ENCODE peak calls at places on chromosome 3, in eight cellular contexts. V is kidney, L is ovary, J is cardiac muscle cell, I is breast epithelium, M is hepatocyte, B is psoas muscle, E is uterus. D is an unnamed sample. For H3K4me1, the result is how much of the 10 kb centered on the place peaks cover.

GRCh38 chr3:4888913-4889846 is 90.1 kb upstream of the BHLHE40 start:
- DNase-seq in E (no peak), B (no peak), M (no peak), V (no peak), L (no peak), J (no peak), I (no peak), D (no peak)

GRCh38 chr3:34070831-34071230 is 272.4 kb downstream of the PDCD6IP start:
- DNase-seq in J (no peak), L (no peak), I (no peak), E (no peak), B (no peak), V (no peak), M (no peak), D (no peak)

GRCh38 chr3:42683875-42684593 is 1.3 kb upstream of the KLHL40 start:
- DNase-seq in V (peak), L (peak), I (no peak), B (peak), M (peak), J (peak), E (peak), D (peak)

GRCh38 chr3:50625879-50626182 is 8.9 kb downstream of the MAPKAPK3 start:
- DNase-seq in E (no peak), I (no peak), J (no peak), L (no peak), M (no peak), V (no peak), B (peak), D (no peak)

GRCh38 chr3:172511783-172512357 is 11.4 kb downstream of the TNFSF10 start:
- DNase-seq in V (no peak), L (no peak), E (no peak), B (no peak), I (no peak), J (no peak), M (no peak), D (no peak)

GRCh38 chr3:131421957-131422498 is 40.5 kb downstream of the NUDT16 start:
- DNase-seq in J (peak), B (no peak), M (no peak), L (no peak), E (no peak), I (no peak), V (no peak), D (no peak)

GRCh38 chr3:440826-441225 is 244.3 kb downstream of the CHL1 start:
- DNase-seq in E (no peak), J (no peak), L (no peak), M (no peak), B (no peak), V (no peak), I (no peak), D (no peak)

GRCh38 chr3:87200059-87200458 is 27.1 kb upstream of the CHMP2B start:
- DNase-seq in I (no peak), J (no peak), V (no peak), B (no peak), E (no peak), M (no peak), L (no peak), D (no peak)

GRCh38 chr3:89380006-89380405 is 272.6 kb downstream of the EPHA3 start:
- DNase-seq in L (no peak), V (no peak), J (peak), B (no peak), M (no peak), E (no peak), I (no peak), D (peak)

GRCh38 chr3:24494616-24495333 is at the start of gene THRB:
- DNase-seq in J (peak), L (peak), M (peak), B (peak), I (peak), V (peak), E (peak), D (peak)

GRCh38 chr3:99504258-99504657 is 134.1 kb upstream of the COL8A1 start:
- DNase-seq in V (no peak), I (no peak), L (no peak), E (no peak), J (no peak), M (no peak), B (no peak), D (no peak)

GRCh38 chr3:172138031-172138538 is 98.7 kb downstream of the FNDC3B start:
- DNase-seq in E (no peak), M (no peak), I (no peak), B (no peak), L (no peak), J (peak), V (no peak), D (no peak)

GRCh38 chr3:99186016-99186415 is 284.5 kb upstream of the DCBLD2 start:
- DNase-seq in B (no peak), V (peak), J (no peak), L (no peak), M (no peak), E (no peak), I (no peak), D (no peak)

GRCh38 chr3:46935168-46935858 is 41.2 kb downstream of the CCDC12 start:
- DNase-seq in J (peak), L (peak), B (peak), I (peak), E (peak), M (peak), V (peak), D (peak)

GRCh38 chr3:76410762-76411281 is 625.5 kb upstream of the ZNF717 start:
- DNase-seq in I (no peak), B (no peak), L (no peak), V (no peak), E (no peak), J (no peak), M (no peak), D (peak)

GRCh38 chr3:117629505-117629904 is 919.9 kb downstream of the TUSC7 start:
- DNase-seq in V (no peak), B (no peak), E (no peak), M (no peak), I (no peak), L (no peak), J (no peak), D (no peak)

GRCh38 chr3:30511524-30512278 is 94.7 kb upstream of the TGFBR2 start:
- DNase-seq in I (no peak), J (peak), B (peak), E (peak), V (peak), M (peak), L (no peak), D (peak)

GRCh38 chr3:137171834-137172603 is 214.2 kb downstream of the IL20RB start:
- DNase-seq in E (no peak), V (no peak), I (no peak), B (no peak), M (no peak), J (no peak), L (no peak), D (no peak)

GRCh38 chr3:106247902-106248684 is 379.3 kb upstream of the CBLB start:
- DNase-seq in V (no peak), M (no peak), E (no peak), J (no peak), I (no peak), L (no peak), B (no peak), D (peak)

GRCh38 chr3:94069242-94069813 is 6.5 kb downstream of the NSUN3 start:
- DNase-seq in E (no peak), V (no peak), L (no peak), M (no peak), I (no peak), J (peak), B (no peak), D (peak)

GRCh38 chr3:33299395-33300081 is 22.3 kb downstream of the FBXL2 start:
- DNase-seq in I (no peak), E (no peak), M (no peak), V (no peak), B (no peak), J (peak), L (no peak), D (peak)

GRCh38 chr3:168121175-168121853 is 25.6 kb upstream of the GOLIM4 start:
- DNase-seq in E (no peak), V (no peak), I (peak), J (peak), M (no peak), L (no peak), B (peak), D (peak)

GRCh38 chr3:172218350-172219323 is 179.3 kb downstream of the FNDC3B start:
- DNase-seq in M (no peak), L (no peak), B (no peak), I (no peak), E (no peak), J (no peak), V (no peak), D (peak)

GRCh38 chr3:129271674-129272073 is 7.0 kb upstream of the HMCES start:
- DNase-seq in J (no peak), I (no peak), L (peak), B (no peak), M (no peak), V (no peak), E (no peak), D (no peak)

GRCh38 chr3:66415867-66416428 is 84.9 kb downstream of the LRIG1 start:
- DNase-seq in I (no peak), L (no peak), V (no peak), E (no peak), B (no peak), M (no peak), J (no peak), D (no peak)

DNA sequence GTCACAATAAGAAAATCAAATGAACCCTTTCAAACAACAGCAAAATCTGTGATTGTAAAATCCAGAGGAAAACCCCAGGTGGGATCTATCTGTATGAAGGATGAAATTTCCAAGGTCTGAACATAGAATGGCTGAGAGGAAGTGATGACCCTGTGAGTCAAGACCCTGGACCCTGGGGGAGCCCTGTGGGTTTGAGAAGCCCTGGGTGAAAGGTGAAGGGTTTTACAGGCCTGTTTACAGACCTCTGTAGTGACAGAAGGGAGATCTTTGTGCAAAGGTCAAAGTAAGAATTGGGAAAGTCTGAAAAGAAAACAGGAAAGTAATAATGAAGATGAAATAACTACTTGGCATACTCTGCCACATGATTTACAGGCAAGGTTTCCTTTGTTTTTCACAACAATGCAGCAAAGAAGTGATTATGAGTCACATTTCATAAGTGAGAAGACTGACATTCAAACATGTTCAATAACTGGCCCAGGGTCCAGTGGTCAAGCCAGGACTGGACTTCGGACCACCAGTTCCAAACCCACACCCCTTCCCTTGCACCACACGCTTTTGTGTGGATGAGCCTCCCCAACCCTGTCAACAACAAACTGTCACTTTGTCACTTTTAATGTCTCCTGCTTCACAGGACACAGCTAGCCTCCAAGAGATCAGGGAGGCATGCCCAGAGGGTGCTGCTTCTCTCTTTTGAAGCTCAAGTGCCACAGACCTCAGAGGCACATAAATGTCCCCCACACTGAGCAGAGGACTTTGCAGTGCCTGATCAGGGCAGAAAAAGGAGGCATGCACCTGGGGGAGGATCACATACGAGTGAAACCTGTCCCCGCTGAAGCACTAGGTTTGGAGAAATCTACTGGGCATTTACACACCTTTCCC is 21.5 kb downstream of the CD86 start:
- DNase-seq in J (no peak), L (no peak), M (no peak), V (no peak), B (no peak), I (no peak), E (no peak), D (no peak)
- H3K4me1 ChIP-seq in J (under half), L (under half), M (under half), V (under half), B (under half), I (under half), E (under half), D (under half)

GRCh38 chr3:119809249-119810017 is 27.5 kb downstream of the NR1I2 start:
- DNase-seq in B (no peak), V (no peak), E (no peak), L (peak), I (no peak), M (no peak), J (no peak), D (no peak)
- H3K4me3 ChIP-seq in B (peak), V (peak), E (peak), L (peak), I (peak), M (no peak), J (peak), D (peak)

GRCh38 chr3:37456791-37457190 is 282.4 kb upstream of the LRRFIP2 start:
- DNase-seq in I (no peak), E (no peak), M (no peak), V (no peak), J (no peak), B (no peak), L (no peak), D (no peak)

GRCh38 chr3:37453393-37454391 is 279.3 kb upstream of the LRRFIP2 start:
- DNase-seq in J (peak), B (peak), M (peak), V (peak), L (peak), I (peak), E (peak), D (no peak)

GRCh38 chr3:37457392-37458065 is 283.1 kb upstream of the LRRFIP2 start:
- DNase-seq in E (no peak), B (no peak), I (no peak), V (no peak), L (no peak), M (no peak), J (peak), D (peak)

GRCh38 chr3:37458162-37458895 is 283.9 kb upstream of the LRRFIP2 start:
- DNase-seq in E (peak), L (peak), M (peak), V (peak), J (peak), I (no peak), B (peak), D (no peak)

GRCh38 chr3:37456270-37456708 is 281.9 kb upstream of the LRRFIP2 start:
- DNase-seq in L (peak), M (no peak), B (peak), V (peak), E (peak), J (peak), I (no peak), D (no peak)
- H3K4me1 ChIP-seq in L (under half), M (under half), B (half or more), V (under half), E (under half), J (under half), I (under half), D (under half)

DNA sequence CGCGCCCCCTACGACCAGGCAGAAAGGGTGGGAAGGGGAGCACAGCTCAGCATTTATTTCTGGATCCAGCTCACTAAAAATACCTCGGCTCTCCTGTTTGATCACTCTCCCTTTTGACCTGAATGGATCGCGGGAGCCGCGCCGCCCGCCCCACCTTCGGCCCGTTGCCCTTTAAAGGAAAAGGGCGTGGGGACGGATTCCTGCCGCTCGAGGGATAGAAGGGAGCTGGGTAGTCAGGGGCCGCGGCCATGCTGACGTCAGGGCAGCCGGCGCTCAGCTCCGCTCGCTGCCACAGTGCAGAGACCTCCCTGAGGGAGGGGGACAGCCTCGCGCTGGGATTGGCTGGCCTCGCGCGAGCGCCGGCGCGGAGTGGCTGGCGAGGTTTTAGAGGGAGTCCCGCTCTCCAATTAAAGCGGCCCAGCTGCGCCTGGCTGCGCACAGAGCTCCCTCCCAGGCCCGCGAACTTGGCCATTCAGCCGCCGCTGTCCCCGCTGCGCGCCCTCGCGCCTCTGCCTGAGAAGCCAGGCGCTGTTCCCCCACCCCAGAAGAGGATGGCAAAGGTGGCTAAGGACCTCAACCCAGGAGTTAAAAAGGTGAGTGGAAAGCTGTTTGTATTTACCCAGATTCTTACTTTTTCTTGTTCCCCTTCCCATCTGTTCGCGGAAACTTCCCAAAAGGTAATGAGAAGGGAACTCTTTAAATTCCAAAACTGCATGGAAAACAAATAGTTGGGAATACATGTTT is at the start of gene LMCD1:
- DNase-seq in V (peak), I (peak), E (peak), J (peak), B (peak), L (peak), M (peak), D (peak)
- H3K4me3 ChIP-seq in V (peak), I (peak), E (peak), J (peak), B (peak), L (peak), M (peak), D (peak)

GRCh38 chr3:165217739-165218138 is 21.6 kb upstream of the SLITRK3 start:
- DNase-seq in V (no peak), M (no peak), E (no peak), L (no peak), B (no peak), I (no peak), J (no peak), D (no peak)
- H3K4me1 ChIP-seq in V (under half), M (under half), E (under half), L (under half), B (under half), I (under half), J (under half), D (under half)

GRCh38 chr3:64361962-64362735 is 136.9 kb upstream of the PRICKLE2 start:
- DNase-seq in V (no peak), B (no peak), L (no peak), J (peak), E (no peak), I (no peak), M (no peak), D (no peak)

GRCh38 chr3:64359735-64360134 is 134.5 kb upstream of the PRICKLE2 start:
- DNase-seq in M (no peak), E (no peak), L (no peak), J (no peak), V (no peak), I (no peak), B (no peak), D (no peak)

GRCh38 chr3:64365877-64366276 is 140.6 kb upstream of the PRICKLE2 start:
- DNase-seq in L (no peak), E (no peak), B (no peak), I (no peak), V (no peak), J (no peak), M (no peak), D (no peak)

GRCh38 chr3:64360261-64360660 is 135.0 kb upstream of the PRICKLE2 start:
- DNase-seq in B (no peak), V (no peak), I (no peak), J (no peak), E (no peak), M (no peak), L (no peak), D (no peak)

DNA sequence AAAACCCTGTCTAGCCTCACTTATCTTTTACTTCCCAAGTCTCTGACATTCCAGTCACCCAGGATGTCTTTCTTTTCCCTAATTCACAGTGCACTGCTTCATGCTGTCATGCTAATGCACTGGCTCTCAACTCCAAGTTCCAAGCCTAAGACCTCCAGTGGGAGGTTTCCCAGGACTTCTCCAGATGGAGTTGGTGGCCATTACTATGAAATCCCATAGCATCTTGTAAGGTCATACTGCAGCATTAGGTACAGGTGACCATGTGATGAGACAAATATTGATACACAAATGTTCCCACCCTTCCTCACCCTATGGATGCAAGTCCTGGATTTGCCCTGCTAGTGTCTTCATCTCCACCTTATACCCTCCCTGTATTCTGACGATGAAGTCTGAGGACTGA is 138.6 kb upstream of the PRICKLE2 start:
- DNase-seq in E (no peak), V (no peak), L (no peak), I (no peak), M (no peak), J (no peak), B (no peak), D (no peak)
- H3K4me3 ChIP-seq in E (no peak), V (no peak), L (no peak), I (no peak), M (no peak), J (no peak), B (no peak), D (no peak)

GRCh38 chr3:127746400-127747057 is 73.8 kb downstream of the ABTB1 start:
- DNase-seq in V (no peak), M (peak), J (no peak), B (no peak), I (no peak), L (no peak), E (no peak), D (no peak)
- H3K4me1 ChIP-seq in V (under half), M (under half), J (under half), B (half or more), I (under half), L (under half), E (under half), D (under half)

GRCh38 chr3:111999924-112000835 is 1.5 kb downstream of the TAGLN3 start:
- DNase-seq in J (no peak), E (no peak), I (no peak), B (no peak), L (no peak), V (no peak), M (no peak), D (no peak)
- H3K4me3 ChIP-seq in J (no peak), E (no peak), I (no peak), B (no peak), L (no peak), V (no peak), M (no peak), D (no peak)

GRCh38 chr3:81955908-81956307 is 194.5 kb upstream of the GBE1 start:
- DNase-seq in M (no peak), J (peak), I (no peak), B (no peak), E (no peak), L (no peak), V (no peak), D (peak)
- H3K4me1 ChIP-seq in M (under half), J (under half), I (under half), B (under half), E (under half), L (under half), V (under half), D (under half)

GRCh38 chr3:58308728-58309127 is 2.4 kb downstream of the HTD2 start:
- DNase-seq in V (no peak), L (no peak), J (peak), I (no peak), E (peak), M (peak), B (no peak), D (peak)
- H3K4me3 ChIP-seq in V (no peak), L (peak), J (no peak), I (no peak), E (peak), M (no peak), B (peak), D (no peak)

D was measured in adipocyte.